ENCODE peak calls at places on chromosomes 4 and X, in eight cellular contexts. One of them, this sample, is unnamed.

GRCh38 chr4:143178923-143179322 is 5.8 kb upstream of the USP38 start:
- DNase-seq in tibial nerve: no peak
- DNase-seq in hepatocyte: no peak
- DNase-seq in upper lobe of left lung: no peak
- DNase-seq in adrenal gland: no peak
- DNase-seq in HCT116: no peak
- DNase-seq in body of pancreas: no peak
- DNase-seq in heart right ventricle: no peak
- DNase-seq in this sample: no peak

GRCh38 chr4:74503580-74503979 is 58.6 kb downstream of the AREG start:
- DNase-seq in tibial nerve: no peak
- DNase-seq in adrenal gland: no peak
- DNase-seq in upper lobe of left lung: no peak
- DNase-seq in heart right ventricle: no peak
- DNase-seq in HCT116: no peak
- DNase-seq in body of pancreas: no peak
- DNase-seq in hepatocyte: no peak
- DNase-seq in this sample: no peak

GRCh38 chr4:149553959-149554520 is 261.6 kb downstream of the IQCM start:
- DNase-seq in upper lobe of left lung: no peak
- DNase-seq in HCT116: no peak
- DNase-seq in body of pancreas: no peak
- DNase-seq in tibial nerve: no peak
- DNase-seq in heart right ventricle: no peak
- DNase-seq in hepatocyte: no peak
- DNase-seq in adrenal gland: no peak
- DNase-seq in this sample: no peak

GRCh38 chr4:109947457-109947856 is 34.8 kb downstream of the EGF start:
- DNase-seq in hepatocyte: no peak
- DNase-seq in heart right ventricle: no peak
- DNase-seq in tibial nerve: no peak
- DNase-seq in adrenal gland: no peak
- DNase-seq in body of pancreas: no peak
- DNase-seq in HCT116: no peak
- DNase-seq in upper lobe of left lung: no peak
- DNase-seq in this sample: no peak

GRCh38 chrX:40145001-40145631 is 47.4 kb upstream of the BCOR start:
- DNase-seq in tibial nerve: no peak
- DNase-seq in adrenal gland: no peak
- DNase-seq in upper lobe of left lung: no peak
- DNase-seq in heart right ventricle: no peak
- DNase-seq in HCT116: no peak
- DNase-seq in body of pancreas: no peak
- DNase-seq in hepatocyte: no peak
- DNase-seq in this sample: no peak

GRCh38 chr4:142955501-142955900 is 109.4 kb upstream of the INPP4B start:
- DNase-seq in upper lobe of left lung: no peak
- DNase-seq in heart right ventricle: no peak
- DNase-seq in adrenal gland: no peak
- DNase-seq in tibial nerve: no peak
- DNase-seq in hepatocyte: no peak
- DNase-seq in body of pancreas: no peak
- DNase-seq in HCT116: no peak
- DNase-seq in this sample: no peak

GRCh38 chr4:10276152-10276551 is 159.6 kb upstream of the WDR1 start:
- DNase-seq in adrenal gland: no peak
- DNase-seq in body of pancreas: no peak
- DNase-seq in heart right ventricle: no peak
- DNase-seq in upper lobe of left lung: no peak
- DNase-seq in tibial nerve: no peak
- DNase-seq in HCT116: no peak
- DNase-seq in hepatocyte: no peak
- DNase-seq in this sample: no peak

GRCh38 chr4:61379406-61379805 is 179.3 kb downstream of the ADGRL3 start:
- DNase-seq in HCT116: no peak
- DNase-seq in heart right ventricle: no peak
- DNase-seq in body of pancreas: no peak
- DNase-seq in hepatocyte: no peak
- DNase-seq in adrenal gland: no peak
- DNase-seq in upper lobe of left lung: no peak
- DNase-seq in tibial nerve: no peak
- DNase-seq in this sample: no peak

GRCh38 chr4:109435635-109436034 is 2.0 kb downstream of the SEC24B start:
- DNase-seq in HCT116: no peak
- DNase-seq in body of pancreas: no peak
- DNase-seq in hepatocyte: no peak
- DNase-seq in upper lobe of left lung: no peak
- DNase-seq in heart right ventricle: no peak
- DNase-seq in tibial nerve: no peak
- DNase-seq in adrenal gland: no peak
- DNase-seq in this sample: no peak

GRCh38 chr4:88027611-88028608 is 20.5 kb downstream of the PKD2 start:
- DNase-seq in hepatocyte: peak
- DNase-seq in heart right ventricle: no peak
- DNase-seq in adrenal gland: no peak
- DNase-seq in tibial nerve: no peak
- DNase-seq in HCT116: no peak
- DNase-seq in body of pancreas: no peak
- DNase-seq in upper lobe of left lung: no peak
- DNase-seq in this sample: no peak

GRCh38 chrX:77167993-77168392 is 279.2 kb upstream of the FGF16 start:
- DNase-seq in body of pancreas: no peak
- DNase-seq in adrenal gland: no peak
- DNase-seq in heart right ventricle: no peak
- DNase-seq in HCT116: no peak
- DNase-seq in tibial nerve: no peak
- DNase-seq in hepatocyte: no peak
- DNase-seq in upper lobe of left lung: no peak
- DNase-seq in this sample: no peak

GRCh38 chrX:155108427-155108826 is 37.1 kb downstream of the BRCC3 start:
- DNase-seq in adrenal gland: no peak
- DNase-seq in upper lobe of left lung: no peak
- DNase-seq in tibial nerve: no peak
- DNase-seq in hepatocyte: no peak
- DNase-seq in body of pancreas: no peak
- DNase-seq in heart right ventricle: no peak
- DNase-seq in HCT116: no peak
- DNase-seq in this sample: no peak

GRCh38 chr4:189202182-189202868 is 738.3 kb upstream of the FRG1 start:
- DNase-seq in tibial nerve: peak
- DNase-seq in hepatocyte: peak
- DNase-seq in heart right ventricle: peak
- DNase-seq in adrenal gland: peak
- DNase-seq in upper lobe of left lung: peak
- DNase-seq in body of pancreas: peak
- DNase-seq in HCT116: peak
- DNase-seq in this sample: no peak

GRCh38 chrX:124346064-124346876 is at the start of gene SH2D1A:
- DNase-seq in heart right ventricle: no peak
- DNase-seq in adrenal gland: no peak
- DNase-seq in body of pancreas: no peak
- DNase-seq in upper lobe of left lung: no peak
- DNase-seq in HCT116: no peak
- DNase-seq in hepatocyte: no peak
- DNase-seq in tibial nerve: no peak
- DNase-seq in this sample: no peak

GRCh38 chr4:97531351-97531750 is 611.9 kb downstream of the STPG2 start:
- DNase-seq in tibial nerve: no peak
- DNase-seq in heart right ventricle: no peak
- DNase-seq in upper lobe of left lung: no peak
- DNase-seq in HCT116: no peak
- DNase-seq in body of pancreas: no peak
- DNase-seq in adrenal gland: no peak
- DNase-seq in hepatocyte: no peak
- DNase-seq in this sample: no peak

GRCh38 chr4:155796031-155796430 is 37.2 kb downstream of the GUCY1B1 start:
- DNase-seq in heart right ventricle: no peak
- DNase-seq in upper lobe of left lung: no peak
- DNase-seq in adrenal gland: no peak
- DNase-seq in hepatocyte: peak
- DNase-seq in body of pancreas: no peak
- DNase-seq in HCT116: peak
- DNase-seq in tibial nerve: no peak
- DNase-seq in this sample: no peak

GRCh38 chr4:130210871-130211270 is 1114.9 kb downstream of the C4orf33 start:
- DNase-seq in tibial nerve: no peak
- DNase-seq in heart right ventricle: no peak
- DNase-seq in adrenal gland: no peak
- DNase-seq in body of pancreas: no peak
- DNase-seq in upper lobe of left lung: no peak
- DNase-seq in HCT116: peak
- DNase-seq in hepatocyte: no peak
- DNase-seq in this sample: no peak

GRCh38 chr4:77818077-77818666 is 996 bp downstream of the CNOT6L start:
- DNase-seq in adrenal gland: peak
- DNase-seq in heart right ventricle: peak
- DNase-seq in hepatocyte: peak
- DNase-seq in tibial nerve: peak
- DNase-seq in body of pancreas: peak
- DNase-seq in upper lobe of left lung: peak
- DNase-seq in HCT116: peak
- DNase-seq in this sample: peak

GRCh38 chr4:138522366-138522765 is 280.2 kb upstream of the SLC7A11 start:
- DNase-seq in hepatocyte: peak
- DNase-seq in upper lobe of left lung: no peak
- DNase-seq in adrenal gland: no peak
- DNase-seq in HCT116: peak
- DNase-seq in tibial nerve: no peak
- DNase-seq in body of pancreas: peak
- DNase-seq in heart right ventricle: no peak
- DNase-seq in this sample: no peak

GRCh38 chr4:177907736-177908424 is 465.6 kb upstream of the AGA start:
- DNase-seq in heart right ventricle: no peak
- DNase-seq in adrenal gland: no peak
- DNase-seq in tibial nerve: no peak
- DNase-seq in HCT116: no peak
- DNase-seq in body of pancreas: no peak
- DNase-seq in hepatocyte: peak
- DNase-seq in upper lobe of left lung: no peak
- DNase-seq in this sample: no peak

GRCh38 chr4:146275370-146275769 is 61.0 kb downstream of the REELD1 start:
- DNase-seq in hepatocyte: peak
- DNase-seq in heart right ventricle: no peak
- DNase-seq in adrenal gland: no peak
- DNase-seq in body of pancreas: peak
- DNase-seq in HCT116: no peak
- DNase-seq in upper lobe of left lung: no peak
- DNase-seq in tibial nerve: no peak
- DNase-seq in this sample: no peak

GRCh38 chr4:110091426-110091825 is 107.0 kb downstream of the ELOVL6 start:
- DNase-seq in tibial nerve: no peak
- DNase-seq in adrenal gland: no peak
- DNase-seq in upper lobe of left lung: no peak
- DNase-seq in body of pancreas: no peak
- DNase-seq in hepatocyte: no peak
- DNase-seq in heart right ventricle: no peak
- DNase-seq in HCT116: peak
- DNase-seq in this sample: no peak

GRCh38 chrX:1086444-1087409 is 125.7 kb downstream of the CRLF2 start:
- DNase-seq in tibial nerve: no peak
- DNase-seq in HCT116: peak
- DNase-seq in adrenal gland: no peak
- DNase-seq in hepatocyte: no peak
- DNase-seq in heart right ventricle: no peak
- DNase-seq in body of pancreas: no peak
- DNase-seq in upper lobe of left lung: no peak
- DNase-seq in this sample: no peak

GRCh38 chr4:71415491-71415890 is 76.7 kb downstream of the SLC4A4 start:
- DNase-seq in heart right ventricle: no peak
- DNase-seq in hepatocyte: no peak
- DNase-seq in tibial nerve: no peak
- DNase-seq in HCT116: no peak
- DNase-seq in adrenal gland: no peak
- DNase-seq in upper lobe of left lung: no peak
- DNase-seq in body of pancreas: no peak
- DNase-seq in this sample: no peak

GRCh38 chr4:76984788-76985211 is 35.2 kb downstream of the SEPTIN11 start:
- DNase-seq in body of pancreas: peak
- DNase-seq in hepatocyte: peak
- DNase-seq in adrenal gland: no peak
- DNase-seq in tibial nerve: peak
- DNase-seq in heart right ventricle: no peak
- DNase-seq in upper lobe of left lung: peak
- DNase-seq in HCT116: no peak
- DNase-seq in this sample: peak

DNA sequence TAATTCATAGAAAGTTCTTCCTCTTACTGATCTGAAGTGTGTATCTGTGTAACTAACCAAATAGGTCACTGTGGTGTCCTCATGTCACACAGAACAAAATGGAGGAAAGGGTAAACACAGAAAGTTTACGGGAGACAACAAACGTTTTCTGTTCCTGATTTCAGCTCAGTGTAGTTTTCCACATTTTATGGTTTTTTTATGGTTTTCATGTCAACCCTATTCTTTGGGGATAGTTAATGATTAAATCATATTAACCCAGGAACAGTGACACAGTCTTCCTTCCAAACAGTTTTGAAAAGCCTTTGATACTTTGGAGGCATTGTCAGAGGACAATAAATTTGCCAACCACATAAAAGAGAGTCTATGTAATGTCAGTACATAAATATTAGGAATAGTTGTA is 4.2 kb downstream of the LNX1 start:
- DNase-seq in adrenal gland: no peak
- DNase-seq in tibial nerve: no peak
- DNase-seq in HCT116: no peak
- DNase-seq in heart right ventricle: no peak
- DNase-seq in hepatocyte: no peak
- DNase-seq in upper lobe of left lung: no peak
- DNase-seq in body of pancreas: no peak
- DNase-seq in this sample: no peak
- H3K27ac ChIP-seq in adrenal gland: no peak
- H3K27ac ChIP-seq in tibial nerve: no peak
- H3K27ac ChIP-seq in HCT116: no peak
- H3K27ac ChIP-seq in heart right ventricle: no peak
- H3K27ac ChIP-seq in hepatocyte: no peak
- H3K27ac ChIP-seq in upper lobe of left lung: no peak
- H3K27ac ChIP-seq in body of pancreas: peak
- H3K27ac ChIP-seq in this sample: no peak

GRCh38 chrX:41475166-41475565 is 28.0 kb downstream of the NYX start:
- DNase-seq in hepatocyte: no peak
- DNase-seq in heart right ventricle: no peak
- DNase-seq in upper lobe of left lung: no peak
- DNase-seq in HCT116: no peak
- DNase-seq in adrenal gland: no peak
- DNase-seq in tibial nerve: no peak
- DNase-seq in body of pancreas: no peak
- DNase-seq in this sample: no peak
- H3K4me3 ChIP-seq in hepatocyte: no peak
- H3K4me3 ChIP-seq in heart right ventricle: no peak
- H3K4me3 ChIP-seq in upper lobe of left lung: no peak
- H3K4me3 ChIP-seq in HCT116: no peak
- H3K4me3 ChIP-seq in adrenal gland: no peak
- H3K4me3 ChIP-seq in tibial nerve: no peak
- H3K4me3 ChIP-seq in body of pancreas: no peak
- H3K4me3 ChIP-seq in this sample: no peak

GRCh38 chrX:49187028-49187394 is 838 bp upstream of the PRICKLE3 start:
- DNase-seq in hepatocyte: no peak
- DNase-seq in tibial nerve: no peak
- DNase-seq in HCT116: no peak
- DNase-seq in adrenal gland: no peak
- DNase-seq in heart right ventricle: no peak
- DNase-seq in body of pancreas: no peak
- DNase-seq in upper lobe of left lung: no peak
- DNase-seq in this sample: peak
- H3K27ac ChIP-seq in hepatocyte: no peak
- H3K27ac ChIP-seq in tibial nerve: peak
- H3K27ac ChIP-seq in HCT116: peak
- H3K27ac ChIP-seq in adrenal gland: peak
- H3K27ac ChIP-seq in heart right ventricle: peak
- H3K27ac ChIP-seq in body of pancreas: peak
- H3K27ac ChIP-seq in upper lobe of left lung: peak
- H3K27ac ChIP-seq in this sample: peak

GRCh38 chr4:24644983-24645764 is 60.8 kb upstream of the DHX15 start:
- DNase-seq in adrenal gland: no peak
- DNase-seq in body of pancreas: no peak
- DNase-seq in upper lobe of left lung: no peak
- DNase-seq in heart right ventricle: no peak
- DNase-seq in hepatocyte: no peak
- DNase-seq in HCT116: no peak
- DNase-seq in tibial nerve: no peak
- DNase-seq in this sample: no peak
- H3K4me3 ChIP-seq in adrenal gland: no peak
- H3K4me3 ChIP-seq in body of pancreas: no peak
- H3K4me3 ChIP-seq in upper lobe of left lung: no peak
- H3K4me3 ChIP-seq in heart right ventricle: no peak
- H3K4me3 ChIP-seq in hepatocyte: no peak
- H3K4me3 ChIP-seq in HCT116: no peak
- H3K4me3 ChIP-seq in tibial nerve: no peak
- H3K4me3 ChIP-seq in this sample: no peak

This sample was measured in coronary artery.